ENCODE peak calls at places on chromosomes 4 and X, in seven cellular contexts. N is SW 1271, F is psoas muscle, T is cerebellum, S is cardiac muscle cell, X is NCI-H187, U is neuronal stem cell. D is an unnamed sample.

GRCh38 chrX:48902135-48902534 is 4.4 kb downstream of the PQBP1 start:
- DNase-seq in T (no peak), X (no peak), S (no peak), N (no peak), U (no peak), F (no peak), D (no peak)

GRCh38 chr4:113979157-113979972 is at the start of gene ARSJ:
- DNase-seq in S (peak), N (peak), T (peak), F (peak), X (no peak), U (peak), D (peak)

GRCh38 chr4:41044165-41044564 is 170.2 kb downstream of the APBB2 start:
- DNase-seq in U (no peak), X (no peak), F (no peak), S (no peak), T (no peak), N (no peak), D (no peak)

GRCh38 chr4:78293348-78293747 is 236.2 kb downstream of the FRAS1 start:
- DNase-seq in X (no peak), T (no peak), F (no peak), S (peak), U (no peak), N (no peak), D (no peak)

GRCh38 chrX:12013220-12013619 is 125.1 kb upstream of the FRMPD4 start:
- DNase-seq in U (no peak), X (no peak), S (peak), F (no peak), N (peak), T (no peak), D (no peak)

GRCh38 chrX:153573999-153574398 is 24.9 kb downstream of the CCNQ start:
- DNase-seq in T (no peak), S (no peak), F (no peak), U (no peak), X (no peak), N (no peak), D (no peak)

GRCh38 chr4:149923736-149924135 is 108.1 kb upstream of the IQCM start:
- DNase-seq in F (no peak), X (no peak), T (no peak), S (no peak), U (no peak), N (peak), D (no peak)

GRCh38 chr4:126264839-126265238 is 950.1 kb downstream of the FAT4 start:
- DNase-seq in N (no peak), X (no peak), F (no peak), U (no peak), T (no peak), S (peak), D (no peak)

GRCh38 chrX:109656774-109657173 is 31.8 kb upstream of the KCNE5 start:
- DNase-seq in U (no peak), F (no peak), T (no peak), S (peak), X (no peak), N (no peak), D (no peak)

GRCh38 chrX:131752493-131753198 is 208.8 kb downstream of the OR13H1 start:
- DNase-seq in X (peak), U (no peak), F (peak), T (no peak), S (no peak), N (peak), D (no peak)